ENCODE peak calls at places on chromosome 13, in five cellular contexts. One of them, this sample, is unnamed.

GRCh38 chr13:21106089-21106488 is 44.7 kb upstream of the LATS2 start:
- DNase-seq in K562: no peak
- DNase-seq in gastrocnemius medialis: no peak
- DNase-seq in brain microvascular endothelial cell: peak; percentile 20
- DNase-seq in AG04450: peak; percentile 32
- DNase-seq in this sample: no peak

GRCh38 chr13:30371649-30372265 is 50.5 kb upstream of the UBE2L5 start:
- DNase-seq in K562: no peak
- DNase-seq in gastrocnemius medialis: no peak
- DNase-seq in brain microvascular endothelial cell: peak; percentile 57
- DNase-seq in AG04450: no peak
- DNase-seq in this sample: peak; percentile 54

GRCh38 chr13:36858285-36858684 is 39.3 kb downstream of the RFXAP start:
- DNase-seq in K562: peak; percentile 11
- DNase-seq in gastrocnemius medialis: no peak
- DNase-seq in brain microvascular endothelial cell: no peak
- DNase-seq in AG04450: peak; percentile 15
- DNase-seq in this sample: peak; percentile 26

GRCh38 chr13:47826481-47826880 is 174.6 kb downstream of the SUCLA2 start:
- DNase-seq in K562: no peak
- DNase-seq in gastrocnemius medialis: no peak
- DNase-seq in brain microvascular endothelial cell: peak; percentile 73
- DNase-seq in AG04450: no peak
- DNase-seq in this sample: no peak

GRCh38 chr13:91347996-91348905 is 764 bp downstream of the MIR17HG start:
- DNase-seq in K562: peak; percentile 99
- DNase-seq in gastrocnemius medialis: no peak
- DNase-seq in brain microvascular endothelial cell: no peak
- DNase-seq in AG04450: no peak
- DNase-seq in this sample: peak; percentile 20

GRCh38 chr13:52118595-52118994 is 10.3 kb downstream of the NEK5 start:
- DNase-seq in K562: no peak
- DNase-seq in gastrocnemius medialis: no peak
- DNase-seq in brain microvascular endothelial cell: no peak
- DNase-seq in AG04450: no peak
- DNase-seq in this sample: no peak

GRCh38 chr13:112777637-112778406 is 88.0 kb downstream of the ATP11A start:
- DNase-seq in K562: no peak
- DNase-seq in gastrocnemius medialis: no peak
- DNase-seq in brain microvascular endothelial cell: no peak
- DNase-seq in AG04450: no peak
- DNase-seq in this sample: no peak

GRCh38 chr13:96994030-96994848 is at the start of gene OXGR1:
- DNase-seq in K562: peak; percentile 5
- DNase-seq in gastrocnemius medialis: no peak
- DNase-seq in brain microvascular endothelial cell: no peak
- DNase-seq in AG04450: no peak
- DNase-seq in this sample: no peak

GRCh38 chr13:30835442-30835841 is 70.6 kb upstream of the MEDAG start:
- DNase-seq in K562: no peak
- DNase-seq in gastrocnemius medialis: no peak
- DNase-seq in brain microvascular endothelial cell: no peak
- DNase-seq in AG04450: peak; percentile 61
- DNase-seq in this sample: peak; percentile 36

GRCh38 chr13:113122571-113123225 is at the start of gene F10:
- DNase-seq in K562: peak; percentile 64
- DNase-seq in gastrocnemius medialis: peak; percentile 16
- DNase-seq in brain microvascular endothelial cell: peak; percentile 75
- DNase-seq in AG04450: peak; percentile 39
- DNase-seq in this sample: no peak

GRCh38 chr13:49400755-49401659 is 42.9 kb downstream of the CAB39L start:
- DNase-seq in K562: no peak
- DNase-seq in gastrocnemius medialis: no peak
- DNase-seq in brain microvascular endothelial cell: peak; percentile 33
- DNase-seq in AG04450: peak; percentile 41
- DNase-seq in this sample: peak; percentile 71

GRCh38 chr13:49404621-49405020 is 39.2 kb downstream of the CAB39L start:
- DNase-seq in K562: no peak
- DNase-seq in gastrocnemius medialis: no peak
- DNase-seq in brain microvascular endothelial cell: no peak
- DNase-seq in AG04450: no peak
- DNase-seq in this sample: no peak

GRCh38 chr13:49403966-49404365 is 39.9 kb downstream of the CAB39L start:
- DNase-seq in K562: no peak
- DNase-seq in gastrocnemius medialis: no peak
- DNase-seq in brain microvascular endothelial cell: no peak
- DNase-seq in AG04450: no peak
- DNase-seq in this sample: no peak

GRCh38 chr13:49395416-49396277 is 48.2 kb downstream of the CAB39L start:
- DNase-seq in K562: no peak
- DNase-seq in gastrocnemius medialis: no peak
- DNase-seq in brain microvascular endothelial cell: no peak
- DNase-seq in AG04450: no peak
- DNase-seq in this sample: peak; percentile 42

DNA sequence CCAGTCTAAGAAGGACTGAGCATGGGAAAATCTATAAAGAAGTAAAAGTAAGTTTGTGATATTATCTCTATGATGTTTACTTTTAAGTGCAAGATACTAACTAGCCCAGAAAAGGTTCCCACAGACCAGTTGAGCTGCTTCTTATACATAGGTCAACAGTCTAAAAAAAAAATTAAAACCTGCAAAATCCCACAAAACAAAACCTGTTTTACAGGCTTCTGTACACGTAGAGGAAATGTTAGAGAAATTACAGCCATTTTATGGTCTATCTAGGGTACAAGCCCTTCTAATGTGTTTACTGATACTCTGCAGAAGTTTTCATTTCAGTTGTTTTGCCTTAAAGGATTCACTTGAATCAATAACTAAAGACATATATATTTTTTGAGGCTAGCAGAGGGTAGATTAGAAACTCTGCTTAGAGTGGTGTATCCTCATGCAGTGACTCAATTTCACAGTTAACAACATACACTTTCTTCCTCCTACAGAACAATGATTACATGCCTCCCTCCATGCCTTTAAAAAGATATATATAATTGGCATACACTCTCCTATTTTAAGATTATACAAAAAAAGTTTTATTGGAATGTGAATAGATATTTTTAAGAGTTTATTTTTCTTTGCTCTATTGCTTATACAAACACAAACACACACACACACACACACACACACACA is 43.9 kb downstream of the CAB39L start:
- DNase-seq in K562: no peak
- DNase-seq in gastrocnemius medialis: no peak
- DNase-seq in brain microvascular endothelial cell: no peak
- DNase-seq in AG04450: no peak
- DNase-seq in this sample: peak; percentile 63
- H3K4me3 ChIP-seq in K562: no peak overlapping the region
- H3K4me3 ChIP-seq in gastrocnemius medialis: peak overlapping the region; percentile 31
- H3K4me3 ChIP-seq in brain microvascular endothelial cell: no peak overlapping the region
- H3K4me3 ChIP-seq in AG04450: no peak overlapping the region
- H3K4me3 ChIP-seq in this sample: peak overlapping the region; percentile 40

GRCh38 chr13:28421674-28422410 is 73.1 kb downstream of the FLT1 start:
- DNase-seq in K562: no peak
- DNase-seq in gastrocnemius medialis: no peak
- DNase-seq in brain microvascular endothelial cell: no peak
- DNase-seq in AG04450: no peak
- DNase-seq in this sample: no peak

GRCh38 chr13:28425796-28426195 is 69.1 kb downstream of the FLT1 start:
- DNase-seq in K562: no peak
- DNase-seq in gastrocnemius medialis: no peak
- DNase-seq in brain microvascular endothelial cell: no peak
- DNase-seq in AG04450: no peak
- DNase-seq in this sample: no peak

GRCh38 chr13:28423010-28423409 is 71.9 kb downstream of the FLT1 start:
- DNase-seq in K562: no peak
- DNase-seq in gastrocnemius medialis: peak; percentile 32
- DNase-seq in brain microvascular endothelial cell: no peak
- DNase-seq in AG04450: no peak
- DNase-seq in this sample: no peak
- H3K4me3 ChIP-seq in K562: no peak overlapping the region
- H3K4me3 ChIP-seq in gastrocnemius medialis: no peak overlapping the region
- H3K4me3 ChIP-seq in brain microvascular endothelial cell: no peak overlapping the region
- H3K4me3 ChIP-seq in AG04450: no peak overlapping the region
- H3K4me3 ChIP-seq in this sample: no peak overlapping the region

GRCh38 chr13:33251131-33251629 is 34.4 kb downstream of the STARD13 start:
- DNase-seq in K562: no peak
- DNase-seq in gastrocnemius medialis: no peak
- DNase-seq in brain microvascular endothelial cell: peak; percentile 94
- DNase-seq in AG04450: peak; percentile 97
- DNase-seq in this sample: no peak
- H3K4me3 ChIP-seq in K562: no peak overlapping the region
- H3K4me3 ChIP-seq in gastrocnemius medialis: no peak overlapping the region
- H3K4me3 ChIP-seq in brain microvascular endothelial cell: no peak overlapping the region
- H3K4me3 ChIP-seq in AG04450: no peak overlapping the region
- H3K4me3 ChIP-seq in this sample: no peak overlapping the region

DNA sequence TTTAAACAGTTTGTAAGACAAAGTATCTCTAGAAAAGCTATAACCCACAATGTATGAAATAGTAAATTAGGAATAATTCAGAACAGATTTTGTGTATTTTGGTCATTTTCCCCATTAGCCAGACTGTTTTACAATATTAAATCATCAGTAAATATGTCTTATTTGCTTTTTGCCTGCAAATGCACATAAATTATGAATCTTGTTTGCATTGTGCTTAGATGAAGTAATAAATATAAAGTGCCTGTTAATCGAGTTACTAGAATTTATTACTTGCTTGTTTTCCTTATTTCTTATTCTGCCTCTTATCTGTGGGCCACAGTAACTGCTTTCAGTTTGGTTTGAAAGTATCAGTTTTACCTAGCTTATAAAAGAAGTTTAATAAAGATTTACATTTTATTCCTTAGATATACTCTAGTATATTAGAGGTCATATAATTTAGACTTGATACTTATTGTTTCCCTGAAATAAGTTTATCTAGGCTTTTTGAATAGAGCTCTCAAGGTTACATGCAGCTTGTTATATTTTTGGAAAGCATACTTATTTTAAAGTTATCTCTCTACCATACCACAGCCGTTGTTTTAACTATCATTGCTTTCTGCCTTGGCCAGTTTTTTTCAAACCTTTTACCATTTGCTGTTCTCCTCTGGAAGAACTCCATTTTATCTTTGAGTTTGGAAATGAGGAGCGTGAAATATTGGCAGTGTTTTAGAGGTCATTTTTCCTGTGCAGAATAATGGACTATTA is 238.0 kb downstream of the NBEA start:
- DNase-seq in K562: no peak
- DNase-seq in gastrocnemius medialis: no peak
- DNase-seq in brain microvascular endothelial cell: no peak
- DNase-seq in AG04450: no peak
- DNase-seq in this sample: no peak
- H3K4me3 ChIP-seq in K562: no peak overlapping the region
- H3K4me3 ChIP-seq in gastrocnemius medialis: no peak overlapping the region
- H3K4me3 ChIP-seq in brain microvascular endothelial cell: no peak overlapping the region
- H3K4me3 ChIP-seq in AG04450: no peak overlapping the region
- H3K4me3 ChIP-seq in this sample: no peak overlapping the region

DNA sequence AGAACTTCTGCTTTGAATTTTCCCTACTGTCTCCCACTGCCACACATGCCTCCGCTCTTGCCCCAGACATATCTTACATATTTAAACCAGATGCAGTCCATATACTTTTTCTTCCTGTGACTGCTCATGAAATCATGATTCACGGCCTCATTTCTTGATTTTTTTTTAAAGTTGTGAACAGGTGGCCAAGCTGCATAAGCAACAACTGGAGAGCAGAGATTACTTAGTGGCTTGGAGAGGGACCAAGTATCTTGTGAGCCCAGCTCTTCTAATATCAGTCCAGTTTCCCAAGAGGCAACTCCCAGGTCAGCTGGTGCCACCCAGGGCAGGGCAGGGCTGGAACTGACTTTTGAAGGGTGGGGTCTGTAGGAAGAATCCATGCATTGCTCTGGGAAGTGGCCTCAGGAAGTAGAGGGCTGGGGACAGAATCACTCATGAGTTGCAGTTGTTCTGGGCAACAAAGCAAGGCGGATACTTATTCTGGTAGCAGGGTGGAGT is 152.4 kb downstream of the LMO7 start:
- DNase-seq in K562: no peak
- DNase-seq in gastrocnemius medialis: peak; percentile 75
- DNase-seq in brain microvascular endothelial cell: peak; percentile 55
- DNase-seq in AG04450: peak; percentile 85
- DNase-seq in this sample: no peak
- H3K4me3 ChIP-seq in K562: no peak overlapping the region
- H3K4me3 ChIP-seq in gastrocnemius medialis: no peak overlapping the region
- H3K4me3 ChIP-seq in brain microvascular endothelial cell: no peak overlapping the region
- H3K4me3 ChIP-seq in AG04450: no peak overlapping the region
- H3K4me3 ChIP-seq in this sample: no peak overlapping the region

This sample was measured in prostate gland.